ENCODE peak calls at places on chromosomes 6 and 20, in four cellular contexts. U, S, I and Y are unnamed samples.

GRCh38 chr20:56799187-56799586 is 170.1 kb downstream of the TFAP2C start:
- DNase-seq in U (no peak), S (no peak), I (no peak), Y (no peak)

GRCh38 chr6:5936140-5936539 is 70.6 kb downstream of the NRN1 start:
- DNase-seq in U (no peak), S (no peak), I (no peak), Y (no peak)

GRCh38 chr6:112941613-112942012 is 594.5 kb downstream of the RFPL4B start:
- DNase-seq in U (no peak), S (no peak), I (no peak), Y (no peak)

GRCh38 chr6:100116409-100117194 is 122.6 kb upstream of the MCHR2 start:
- DNase-seq in U (peak), S (no peak), I (peak), Y (peak)

GRCh38 chr6:133551847-133552331 is 310.7 kb downstream of the EYA4 start:
- DNase-seq in U (no peak), S (no peak), I (no peak), Y (no peak)

GRCh38 chr6:41767112-41767946 is 12.4 kb downstream of the FRS3 start:
- DNase-seq in U (peak), S (no peak), I (no peak), Y (peak)

GRCh38 chr6:169725270-169726048 is 1.2 kb upstream of the PHF10 start:
- DNase-seq in U (peak), S (no peak), I (peak), Y (peak)

GRCh38 chr20:52031206-52031573 is 160.4 kb downstream of the ZFP64 start:
- DNase-seq in U (no peak), S (no peak), I (no peak), Y (no peak)

GRCh38 chr6:158042245-158042798 is 60.7 kb downstream of the SYNJ2 start:
- DNase-seq in U (peak), S (no peak), I (no peak), Y (peak)

GRCh38 chr6:41548098-41548840 is 2.1 kb downstream of the FOXP4 start:
- DNase-seq in U (no peak), S (no peak), I (no peak), Y (no peak)

GRCh38 chr6:122712093-122712863 is 67.2 kb upstream of the FABP7 start:
- DNase-seq in U (no peak), S (no peak), I (no peak), Y (no peak)

GRCh38 chr20:30484749-30485070 is 772.8 kb upstream of the DEFB115 start:
- DNase-seq in U (no peak), S (no peak), I (no peak), Y (peak)

GRCh38 chr20:63009988-63010769 is 3.4 kb upstream of the BHLHE23 start:
- DNase-seq in U (no peak), S (peak), I (no peak), Y (no peak)

GRCh38 chr6:100035873-100036653 is 42.0 kb upstream of the MCHR2 start:
- DNase-seq in U (no peak), S (no peak), I (no peak), Y (no peak)

GRCh38 chr6:42315991-42316378 is 98.3 kb upstream of the MRPS10 start:
- DNase-seq in U (peak), S (no peak), I (no peak), Y (no peak)

GRCh38 chr6:104995989-104996617 is 39.2 kb downstream of the LIN28B start:
- DNase-seq in U (no peak), S (no peak), I (no peak), Y (peak)

GRCh38 chr6:71197770-71198169 is 90.8 kb upstream of the OGFRL1 start:
- DNase-seq in U (no peak), S (no peak), I (no peak), Y (no peak)

GRCh38 chr6:69084746-69085335 is 449.8 kb downstream of the ADGRB3 start:
- DNase-seq in U (no peak), S (no peak), I (no peak), Y (no peak)

GRCh38 chr20:46973801-46974200 is 79.2 kb downstream of the EYA2 start:
- DNase-seq in U (no peak), S (no peak), I (no peak), Y (no peak)

GRCh38 chr6:43798688-43799444 is 28.9 kb downstream of the VEGFA start:
- DNase-seq in U (peak), S (peak), I (no peak), Y (peak)

GRCh38 chr6:89895273-89895874 is 1.1 kb downstream of the GJA10 start:
- DNase-seq in U (peak), S (no peak), I (peak), Y (peak)

GRCh38 chr20:49790077-49790798 is 22.4 kb upstream of the SLC9A8 start:
- DNase-seq in U (peak), S (no peak), I (no peak), Y (no peak)

GRCh38 chr6:150567360-150567759 is 32.3 kb upstream of the PLEKHG1 start:
- DNase-seq in U (peak), S (no peak), I (no peak), Y (no peak)

GRCh38 chr6:8958894-8959511 is 523.7 kb upstream of the SLC35B3 start:
- DNase-seq in U (peak), S (no peak), I (no peak), Y (no peak)

GRCh38 chr6:157086632-157087031 is 236.7 kb downstream of the TMEM242 start:
- DNase-seq in U (no peak), S (no peak), I (no peak), Y (no peak)

GRCh38 chr20:63132715-63133471 is 83.0 kb downstream of the YTHDF1 start:
- DNase-seq in U (no peak), S (no peak), I (no peak), Y (no peak)

GRCh38 chr20:38165966-38166706 is 1.1 kb upstream of the TGM2 start:
- DNase-seq in U (peak), S (no peak), I (no peak), Y (no peak)

GRCh38 chr6:27267865-27268444 is 20.5 kb downstream of the PRSS16 start:
- DNase-seq in U (no peak), S (no peak), I (no peak), Y (no peak)

GRCh38 chr6:17965397-17965796 is 22.0 kb downstream of the KIF13A start:
- DNase-seq in U (no peak), S (no peak), I (no peak), Y (no peak)

GRCh38 chr6:151141685-151142084 is 98.1 kb upstream of the AKAP12 start:
- DNase-seq in U (peak), S (no peak), I (no peak), Y (no peak)

GRCh38 chr20:16069416-16070010 is 503.7 kb downstream of the KIF16B start:
- DNase-seq in U (no peak), S (peak), I (no peak), Y (no peak)

GRCh38 chr6:6781877-6782236 is 193.3 kb downstream of the LY86 start:
- DNase-seq in U (no peak), S (no peak), I (no peak), Y (no peak)

GRCh38 chr20:63696311-63696627 is 183 bp upstream of the TNFRSF6B start:
- DNase-seq in U (no peak), S (no peak), I (no peak), Y (no peak)

GRCh38 chr6:48916523-48917050 is 546.5 kb downstream of the MMUT start:
- DNase-seq in U (peak), S (no peak), I (no peak), Y (no peak)

GRCh38 chr6:130558131-130558530 is 192.3 kb downstream of the TMEM200A start:
- DNase-seq in U (no peak), S (no peak), I (no peak), Y (no peak)

GRCh38 chr6:130560231-130560630 is 194.4 kb downstream of the TMEM200A start:
- DNase-seq in U (no peak), S (no peak), I (no peak), Y (no peak)

GRCh38 chr6:130557481-130558112 is 191.8 kb downstream of the TMEM200A start:
- DNase-seq in U (no peak), S (peak), I (no peak), Y (no peak)

GRCh38 chr6:130559166-130559565 is 193.3 kb downstream of the TMEM200A start:
- DNase-seq in U (no peak), S (no peak), I (no peak), Y (no peak)
- TF ChIP-seq TCF12 in U (no peak), S (no peak), I (no peak), Y (no peak)

GRCh38 chr20:20683481-20683880 is 29.0 kb downstream of the RALGAPA2 start:
- DNase-seq in U (no peak), S (no peak), I (no peak), Y (no peak)
- TF ChIP-seq TCF12 in U (no peak), S (no peak), I (no peak), Y (no peak)

GRCh38 chr6:115934145-115934544 is 126.5 kb downstream of the FRK start:
- DNase-seq in U (no peak), S (no peak), I (no peak), Y (no peak)

GRCh38 chr6:115935361-115935760 is 125.3 kb downstream of the FRK start:
- DNase-seq in U (no peak), S (no peak), I (no peak), Y (no peak)

GRCh38 chr6:115934829-115935228 is 125.9 kb downstream of the FRK start:
- DNase-seq in U (no peak), S (no peak), I (no peak), Y (no peak)

GRCh38 chr6:115932481-115932880 is 128.2 kb downstream of the FRK start:
- DNase-seq in U (no peak), S (no peak), I (no peak), Y (no peak)
- TF ChIP-seq TCF12 in U (no peak), S (no peak), I (no peak), Y (no peak)

GRCh38 chr6:137798261-137798660 is 68.8 kb upstream of the TNFAIP3 start:
- DNase-seq in U (no peak), S (no peak), I (no peak), Y (no peak)
- TF ChIP-seq TCF12 in U (no peak), S (no peak), I (no peak), Y (no peak)

DNA sequence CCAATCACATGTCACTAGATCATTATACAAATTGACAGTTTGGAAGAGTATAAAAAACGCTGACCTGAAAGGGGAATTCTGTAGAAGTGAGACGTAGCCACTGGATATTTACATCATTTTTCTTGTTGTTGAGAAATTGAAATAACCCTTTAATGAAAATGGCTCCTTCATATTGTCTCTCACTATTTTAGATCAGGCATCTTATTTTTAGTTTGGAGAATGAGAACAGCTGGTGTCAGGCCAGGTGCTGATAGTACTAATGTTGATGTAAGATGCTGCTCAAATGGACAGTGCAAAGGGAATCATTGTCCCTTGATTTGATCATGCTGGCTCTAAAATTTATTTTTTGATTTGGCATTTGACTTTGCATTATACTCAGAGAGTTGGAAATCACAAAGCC is 17.4 kb downstream of the NKAIN2 start:
- DNase-seq in U (no peak), S (no peak), I (no peak), Y (no peak)
- TF ChIP-seq TCF12 in U (no peak), S (no peak), I (no peak), Y (no peak)

GRCh38 chr20:39829255-39829654 is 859.8 kb downstream of the MAFB start:
- DNase-seq in U (no peak), S (no peak), I (peak), Y (no peak)
- TF ChIP-seq TCF12 in U (no peak), S (no peak), I (no peak), Y (no peak)

GRCh38 chr6:79536615-79536968 is 638 bp downstream of the LCA5 start:
- DNase-seq in U (no peak), S (no peak), I (no peak), Y (no peak)
- TF ChIP-seq TCF12 in U (no peak), S (no peak), I (no peak), Y (no peak)

GRCh38 chr6:136873733-136874132 is 48.4 kb upstream of the SLC35D3 start:
- DNase-seq in U (no peak), S (no peak), I (no peak), Y (no peak)
- TF ChIP-seq TCF12 in U (no peak), S (no peak), I (no peak), Y (no peak)